ENCODE peak calls at places on chromosomes 4 and X, in six cellular contexts. One of them, this sample, is unnamed.

GRCh38 chrX:103517246-103517645 is 2.0 kb downstream of the RAB40A start:
- DNase-seq in H1: no peak
- DNase-seq in K562: no peak
- DNase-seq in GM12891: no peak
- DNase-seq in HepG2: no peak
- DNase-seq in GM12878: no peak
- DNase-seq in this sample: no peak

GRCh38 chrX:140467211-140467610 is 37.7 kb downstream of the SOX3 start:
- DNase-seq in H1: no peak
- DNase-seq in K562: no peak
- DNase-seq in GM12891: no peak
- DNase-seq in HepG2: no peak
- DNase-seq in GM12878: no peak
- DNase-seq in this sample: no peak

GRCh38 chrX:96538104-96538725 is 146.4 kb upstream of the DIAPH2 start:
- DNase-seq in H1: no peak
- DNase-seq in K562: no peak
- DNase-seq in GM12891: no peak
- DNase-seq in HepG2: no peak
- DNase-seq in GM12878: no peak
- DNase-seq in this sample: no peak

GRCh38 chr4:34182346-34182745 is 2062.0 kb downstream of the ARAP2 start:
- DNase-seq in H1: no peak
- DNase-seq in K562: no peak
- DNase-seq in GM12891: no peak
- DNase-seq in HepG2: no peak
- DNase-seq in GM12878: no peak
- DNase-seq in this sample: no peak

GRCh38 chrX:125205918-125206665 is 113.6 kb upstream of the TEX13C start:
- DNase-seq in H1: peak
- DNase-seq in K562: no peak
- DNase-seq in GM12891: no peak
- DNase-seq in HepG2: no peak
- DNase-seq in GM12878: no peak
- DNase-seq in this sample: no peak

GRCh38 chrX:40083979-40084359 is 13.8 kb downstream of the BCOR start:
- DNase-seq in H1: no peak
- DNase-seq in K562: no peak
- DNase-seq in GM12891: no peak
- DNase-seq in HepG2: no peak
- DNase-seq in GM12878: no peak
- DNase-seq in this sample: no peak

GRCh38 chr4:168882650-168883233 is 127.3 kb downstream of the CBR4 start:
- DNase-seq in H1: no peak
- DNase-seq in K562: no peak
- DNase-seq in GM12891: no peak
- DNase-seq in HepG2: peak
- DNase-seq in GM12878: no peak
- DNase-seq in this sample: no peak

GRCh38 chr4:28269426-28269825 is 1408.8 kb downstream of the STIM2 start:
- DNase-seq in H1: no peak
- DNase-seq in K562: no peak
- DNase-seq in GM12891: no peak
- DNase-seq in HepG2: no peak
- DNase-seq in GM12878: no peak
- DNase-seq in this sample: no peak

GRCh38 chr4:118898684-118899138 is 10.1 kb downstream of the SYNPO2 start:
- DNase-seq in H1: no peak
- DNase-seq in K562: no peak
- DNase-seq in GM12891: no peak
- DNase-seq in HepG2: no peak
- DNase-seq in GM12878: no peak
- DNase-seq in this sample: no peak
- TF ChIP-seq POLR2AphosphoS5 in H1: no peak
- TF ChIP-seq POLR2AphosphoS5 in K562: no peak
- TF ChIP-seq POLR2AphosphoS5 in GM12891: no peak
- TF ChIP-seq POLR2AphosphoS5 in HepG2: no peak
- TF ChIP-seq POLR2AphosphoS5 in GM12878: no peak
- TF ChIP-seq POLR2AphosphoS5 in this sample: no peak

GRCh38 chrX:107775734-107776511 is at the start of gene TSC22D3:
- DNase-seq in H1: peak
- DNase-seq in K562: peak
- DNase-seq in GM12891: peak
- DNase-seq in HepG2: peak
- DNase-seq in GM12878: no peak
- DNase-seq in this sample: peak
- TF ChIP-seq TAF1 in H1: no peak
- TF ChIP-seq TAF1 in K562: no peak
- TF ChIP-seq TAF1 in GM12891: no peak
- TF ChIP-seq TAF1 in HepG2: no peak
- TF ChIP-seq TAF1 in GM12878: no peak
- TF ChIP-seq TAF1 in this sample: no peak

DNA sequence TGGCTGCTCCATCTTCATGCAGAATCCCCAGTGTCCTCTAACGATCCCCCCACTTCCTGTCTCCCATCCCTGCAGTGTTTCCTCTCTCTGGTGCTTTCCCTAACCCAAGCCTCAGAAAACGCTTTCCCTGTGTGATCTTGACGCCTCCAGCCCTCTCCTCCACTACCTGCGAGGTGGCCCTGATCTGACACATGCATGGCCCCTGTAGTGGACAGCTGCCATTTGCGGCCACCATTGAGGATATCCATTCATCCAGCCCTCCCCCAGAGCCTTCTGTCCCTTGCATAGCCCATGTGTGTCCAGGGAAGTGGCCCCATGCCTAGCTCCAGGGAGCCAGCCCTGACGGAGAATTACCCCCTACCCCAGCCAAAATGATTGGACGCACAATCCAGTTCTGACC is 3.1 kb downstream of the UBL4A start:
- DNase-seq in H1: no peak
- DNase-seq in K562: no peak
- DNase-seq in GM12891: no peak
- DNase-seq in HepG2: no peak
- DNase-seq in GM12878: no peak
- DNase-seq in this sample: no peak
- TF ChIP-seq POLR2A in H1: no peak
- TF ChIP-seq POLR2A in K562: peak
- TF ChIP-seq POLR2A in GM12891: no peak
- TF ChIP-seq POLR2A in HepG2: no peak
- TF ChIP-seq POLR2A in GM12878: no peak
- TF ChIP-seq POLR2A in this sample: no peak

GRCh38 chr4:124712417-124713212 is at the start of gene ANKRD50:
- DNase-seq in H1: peak
- DNase-seq in K562: peak
- DNase-seq in GM12891: peak
- DNase-seq in HepG2: peak
- DNase-seq in GM12878: no peak
- DNase-seq in this sample: peak
- TF ChIP-seq POLR2AphosphoS5 in H1: peak
- TF ChIP-seq POLR2AphosphoS5 in K562: peak
- TF ChIP-seq POLR2AphosphoS5 in GM12891: no peak
- TF ChIP-seq POLR2AphosphoS5 in HepG2: no peak
- TF ChIP-seq POLR2AphosphoS5 in GM12878: no peak
- TF ChIP-seq POLR2AphosphoS5 in this sample: peak

GRCh38 chrX:133999013-133999705 is 13.8 kb upstream of the GPC3 start:
- DNase-seq in H1: no peak
- DNase-seq in K562: no peak
- DNase-seq in GM12891: no peak
- DNase-seq in HepG2: no peak
- DNase-seq in GM12878: no peak
- DNase-seq in this sample: no peak

GRCh38 chrX:134004038-134004437 is 18.6 kb upstream of the GPC3 start:
- DNase-seq in H1: no peak
- DNase-seq in K562: no peak
- DNase-seq in GM12891: no peak
- DNase-seq in HepG2: no peak
- DNase-seq in GM12878: no peak
- DNase-seq in this sample: no peak

GRCh38 chrX:134002921-134003615 is 17.7 kb upstream of the GPC3 start:
- DNase-seq in H1: no peak
- DNase-seq in K562: no peak
- DNase-seq in GM12891: no peak
- DNase-seq in HepG2: no peak
- DNase-seq in GM12878: no peak
- DNase-seq in this sample: no peak

GRCh38 chrX:133995759-133996158 is 10.4 kb upstream of the GPC3 start:
- DNase-seq in H1: no peak
- DNase-seq in K562: no peak
- DNase-seq in GM12891: no peak
- DNase-seq in HepG2: no peak
- DNase-seq in GM12878: no peak
- DNase-seq in this sample: no peak

DNA sequence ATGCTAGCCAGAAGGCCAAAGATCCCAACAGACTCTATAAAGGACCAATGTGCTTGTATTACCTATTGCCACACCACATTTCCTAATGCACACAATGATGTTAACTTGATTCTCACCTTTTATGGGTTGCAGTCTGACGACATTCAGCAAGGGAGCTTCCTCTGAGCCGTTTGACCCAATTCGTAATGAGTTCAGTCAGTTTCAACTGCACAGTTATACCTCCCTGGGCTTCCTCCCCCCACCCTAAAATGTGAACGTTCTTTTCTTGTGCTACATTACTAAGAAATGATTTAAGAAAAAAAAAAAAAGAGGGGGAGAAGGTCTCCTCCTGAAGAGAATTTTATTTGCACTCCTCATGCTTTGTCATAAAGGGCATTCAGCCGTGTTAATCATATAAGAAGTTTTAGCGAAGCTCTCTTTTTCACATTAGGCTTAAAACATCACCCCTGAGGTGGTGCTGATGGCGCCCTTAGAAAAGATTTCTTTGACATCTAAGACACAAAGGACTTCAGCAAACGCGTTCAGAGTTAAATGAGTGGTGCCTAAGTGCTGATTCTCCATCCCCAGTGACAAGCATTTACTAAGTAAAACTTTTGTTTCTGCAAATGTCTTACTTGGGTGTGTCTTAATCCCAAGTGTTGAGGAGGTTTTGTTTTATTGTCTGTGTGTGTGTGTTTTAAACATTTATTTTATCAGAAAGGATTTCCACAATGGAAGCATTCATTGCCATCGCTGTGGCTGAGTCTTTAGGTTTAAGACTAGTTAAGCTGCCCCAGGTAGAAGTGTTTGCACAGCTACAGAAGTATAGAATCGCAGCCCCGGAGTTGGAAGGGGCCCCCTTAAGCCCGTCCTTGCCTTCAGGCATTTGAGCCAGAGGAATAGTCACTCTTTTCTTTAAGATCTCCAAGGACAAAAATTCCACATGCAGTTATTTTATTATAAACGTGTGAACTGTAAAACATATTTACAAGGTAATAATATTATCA is 15.2 kb upstream of the GPC3 start:
- DNase-seq in H1: no peak
- DNase-seq in K562: no peak
- DNase-seq in GM12891: no peak
- DNase-seq in HepG2: no peak
- DNase-seq in GM12878: no peak
- DNase-seq in this sample: no peak
- TF ChIP-seq TAF1 in H1: no peak
- TF ChIP-seq TAF1 in K562: no peak
- TF ChIP-seq TAF1 in GM12891: no peak
- TF ChIP-seq TAF1 in HepG2: no peak
- TF ChIP-seq TAF1 in GM12878: no peak
- TF ChIP-seq TAF1 in this sample: no peak

DNA sequence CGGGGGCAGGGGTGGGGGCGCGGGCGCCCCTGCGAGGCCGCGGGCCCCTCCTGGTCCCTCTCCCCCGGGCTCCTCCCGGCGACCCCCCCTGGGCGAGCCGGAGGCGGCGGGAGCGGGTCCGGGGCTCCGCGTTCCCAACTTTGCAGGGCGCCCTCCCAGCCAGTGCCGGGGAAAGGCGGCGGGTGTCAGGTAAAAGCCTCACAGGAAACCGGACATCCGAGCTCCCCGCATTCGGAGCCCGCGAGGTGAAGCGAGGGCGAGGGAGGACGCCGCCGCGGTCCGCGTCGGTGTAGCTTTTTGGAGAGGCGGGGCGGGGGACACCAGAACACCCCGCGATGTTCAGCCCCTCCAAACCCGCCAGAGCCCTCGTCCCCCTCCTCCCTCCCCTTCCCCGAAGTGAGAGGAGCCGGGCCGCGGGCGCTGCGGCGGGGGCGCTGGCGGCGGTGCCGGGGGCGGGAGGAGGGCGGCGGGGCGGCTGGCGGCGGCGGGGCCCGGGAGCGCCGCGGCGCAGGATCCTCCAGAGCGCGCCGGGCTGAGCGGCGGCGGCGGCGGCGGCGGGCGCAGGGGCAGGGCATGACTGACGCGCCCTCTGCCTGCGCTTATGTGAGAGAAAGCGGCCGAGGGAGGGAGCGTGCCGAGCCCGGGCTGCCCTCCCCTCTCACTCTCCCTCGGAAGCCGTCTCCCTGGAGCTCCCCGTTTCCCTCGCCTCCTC is at the start of gene VEGFC:
- DNase-seq in H1: peak
- DNase-seq in K562: peak
- DNase-seq in GM12891: peak
- DNase-seq in HepG2: peak
- DNase-seq in GM12878: no peak
- DNase-seq in this sample: peak
- TF ChIP-seq POLR2A in H1: no peak
- TF ChIP-seq POLR2A in K562: no peak
- TF ChIP-seq POLR2A in GM12891: no peak
- TF ChIP-seq POLR2A in HepG2: no peak
- TF ChIP-seq POLR2A in GM12878: no peak
- TF ChIP-seq POLR2A in this sample: no peak

GRCh38 chr4:144646523-144647094 is 653 bp downstream of the HHIP start:
- DNase-seq in H1: peak
- DNase-seq in K562: no peak
- DNase-seq in GM12891: no peak
- DNase-seq in HepG2: no peak
- DNase-seq in GM12878: no peak
- DNase-seq in this sample: no peak

GRCh38 chr4:144649646-144650045 is 3.7 kb downstream of the HHIP start:
- DNase-seq in H1: no peak
- DNase-seq in K562: no peak
- DNase-seq in GM12891: no peak
- DNase-seq in HepG2: no peak
- DNase-seq in GM12878: no peak
- DNase-seq in this sample: no peak

GRCh38 chr4:144645621-144646522 is at the start of gene HHIP:
- DNase-seq in H1: peak
- DNase-seq in K562: peak
- DNase-seq in GM12891: peak
- DNase-seq in HepG2: peak
- DNase-seq in GM12878: no peak
- DNase-seq in this sample: peak

GRCh38 chr4:144647095-144647959 is 1.4 kb downstream of the HHIP start:
- DNase-seq in H1: peak
- DNase-seq in K562: peak
- DNase-seq in GM12891: no peak
- DNase-seq in HepG2: no peak
- DNase-seq in GM12878: no peak
- DNase-seq in this sample: no peak

DNA sequence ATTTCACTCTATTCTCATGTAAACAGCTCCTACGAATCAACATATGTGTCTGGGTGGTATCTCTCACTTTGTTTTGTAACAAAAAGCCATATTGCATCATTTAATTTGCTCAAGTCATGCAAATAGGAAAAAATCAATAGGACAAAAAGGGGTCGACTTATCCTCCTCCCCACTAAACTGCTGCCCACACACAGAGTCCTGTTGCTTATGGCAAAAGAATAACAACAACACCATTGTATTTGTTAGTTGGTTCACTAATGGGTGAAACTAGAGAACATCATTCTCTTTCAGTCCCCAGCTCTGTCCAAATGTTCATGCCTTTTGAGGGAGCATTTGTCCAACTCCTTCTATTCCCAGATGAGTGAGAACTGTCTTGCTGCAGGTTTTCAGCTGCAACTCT is 2.1 kb downstream of the HHIP start:
- DNase-seq in H1: no peak
- DNase-seq in K562: no peak
- DNase-seq in GM12891: no peak
- DNase-seq in HepG2: no peak
- DNase-seq in GM12878: no peak
- DNase-seq in this sample: no peak
- TF ChIP-seq POLR2AphosphoS5 in H1: no peak
- TF ChIP-seq POLR2AphosphoS5 in K562: no peak
- TF ChIP-seq POLR2AphosphoS5 in GM12891: no peak
- TF ChIP-seq POLR2AphosphoS5 in HepG2: no peak
- TF ChIP-seq POLR2AphosphoS5 in GM12878: no peak
- TF ChIP-seq POLR2AphosphoS5 in this sample: no peak

This sample was measured in GM12892.